ENCODE peak calls at places on chromosomes 12 and 14, in four cellular contexts. H is H9, Q is IMR-90, J is H1. U is an unnamed sample.

GRCh38 chr14:69055125-69055524 is 76.0 kb upstream of the ACTN1 start:
- DNase-seq in H (no peak), Q (peak), J (no peak), U (no peak)

GRCh38 chr14:99229654-99230215 is 42.3 kb downstream of the BCL11B start:
- DNase-seq in H (no peak), Q (no peak), J (no peak), U (no peak)

GRCh38 chr14:92941531-92941930 is 18.6 kb downstream of the CHGA start:
- DNase-seq in H (no peak), Q (no peak), J (no peak), U (no peak)

GRCh38 chr12:122641976-122642375 is 61.2 kb downstream of the HCAR2 start:
- DNase-seq in H (no peak), Q (peak), J (no peak), U (no peak)

GRCh38 chr12:129675947-129676346 is 227.9 kb downstream of the TMEM132D start:
- DNase-seq in H (no peak), Q (no peak), J (no peak), U (no peak)

GRCh38 chr12:119082496-119082895 is 96.2 kb upstream of the HSPB8 start:
- DNase-seq in H (no peak), Q (no peak), J (no peak), U (no peak)

GRCh38 chr14:96108061-96108795 is 69.1 kb downstream of the C14orf132 start:
- DNase-seq in H (no peak), Q (no peak), J (no peak), U (no peak)

GRCh38 chr12:96427269-96427729 is 27.1 kb upstream of the CDK17 start:
- DNase-seq in H (peak), Q (peak), J (peak), U (peak)

GRCh38 chr12:22082190-22082701 is 36.2 kb downstream of the CMAS start:
- DNase-seq in H (peak), Q (no peak), J (no peak), U (no peak)

GRCh38 chr12:53849113-53849512 is 89.5 kb upstream of the HOXC13 start:
- DNase-seq in H (no peak), Q (no peak), J (no peak), U (no peak)

GRCh38 chr12:20865873-20866272 is 55.4 kb downstream of the SLCO1B3 start:
- DNase-seq in H (no peak), Q (no peak), J (no peak), U (no peak)

GRCh38 chr12:89236237-89236636 is 116.1 kb downstream of the DUSP6 start:
- DNase-seq in H (no peak), Q (peak), J (no peak), U (no peak)

GRCh38 chr12:112035219-112035765 is 22.1 kb downstream of the ERP29 start:
- DNase-seq in H (no peak), Q (no peak), J (no peak), U (no peak)

GRCh38 chr14:50003213-50004021 is 110.5 kb downstream of the ARF6 start:
- DNase-seq in H (peak), Q (peak), J (no peak), U (peak)

GRCh38 chr14:33229269-33229924 is 290.7 kb downstream of the NPAS3 start:
- DNase-seq in H (no peak), Q (no peak), J (no peak), U (no peak)

GRCh38 chr12:58242803-58243628 is 301.6 kb downstream of the ATP23 start:
- DNase-seq in H (no peak), Q (peak), J (no peak), U (no peak)

GRCh38 chr14:68147331-68147730 is 327.8 kb downstream of the RAD51B start:
- DNase-seq in H (no peak), Q (no peak), J (no peak), U (no peak)

GRCh38 chr12:57707250-57707649 is 13.3 kb downstream of the OS9 start:
- DNase-seq in H (no peak), Q (no peak), J (no peak), U (no peak)

GRCh38 chr12:127174881-127175280 is 1092.1 kb upstream of the TMEM132C start:
- DNase-seq in H (no peak), Q (no peak), J (no peak), U (no peak)

GRCh38 chr12:107027304-107028053 is 40.5 kb upstream of the MTERF2 start:
- DNase-seq in H (no peak), Q (peak), J (no peak), U (peak)

GRCh38 chr12:90621927-90622326 is 333.0 kb downstream of the CCER1 start:
- DNase-seq in H (no peak), Q (peak), J (no peak), U (no peak)

GRCh38 chr14:63155511-63156189 is 48.6 kb upstream of the RHOJ start:
- DNase-seq in H (no peak), Q (peak), J (no peak), U (no peak)

GRCh38 chr14:96739511-96739910 is 57.7 kb upstream of the VRK1 start:
- DNase-seq in H (no peak), Q (no peak), J (no peak), U (no peak)

GRCh38 chr12:56903374-56903773 is 30.8 kb downstream of the SDR9C7 start:
- DNase-seq in H (no peak), Q (no peak), J (no peak), U (no peak)

DNA sequence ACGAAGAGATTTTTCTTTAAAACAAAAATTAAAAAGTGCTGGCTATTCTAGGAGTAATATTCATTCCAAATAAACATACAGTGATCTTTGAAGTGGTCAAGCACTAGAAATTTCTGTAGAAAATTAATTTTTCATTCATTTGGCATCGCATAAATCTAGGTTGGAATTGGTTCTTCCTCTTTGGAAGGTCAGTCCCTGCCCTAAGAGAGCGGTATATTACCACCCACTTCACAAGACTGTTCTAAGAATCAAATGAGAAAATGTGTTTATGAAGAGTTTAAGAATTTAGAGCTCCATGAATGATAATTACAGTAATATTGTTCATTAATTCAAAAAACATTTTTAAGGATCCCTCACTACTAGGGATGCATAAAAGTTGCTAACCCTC is 444 bp upstream of the GEMIN2 start:
- DNase-seq in H (no peak), Q (no peak), J (no peak), U (no peak)
- H3K56ac ChIP-seq in H (no peak), Q (peak), J (no peak), U (peak)

GRCh38 chr12:131833288-131833895 is 5.2 kb downstream of the MMP17 start:
- DNase-seq in H (no peak), Q (no peak), J (no peak), U (no peak)

GRCh38 chr12:131835616-131836171 is 7.5 kb downstream of the MMP17 start:
- DNase-seq in H (no peak), Q (no peak), J (no peak), U (no peak)

GRCh38 chr12:131833896-131834641 is 5.9 kb downstream of the MMP17 start:
- DNase-seq in H (no peak), Q (peak), J (no peak), U (peak)

GRCh38 chr12:131836193-131836592 is 8.0 kb downstream of the MMP17 start:
- DNase-seq in H (no peak), Q (peak), J (no peak), U (no peak)

GRCh38 chr12:131834798-131835615 is 6.8 kb downstream of the MMP17 start:
- DNase-seq in H (no peak), Q (no peak), J (no peak), U (no peak)
- H3K4ac ChIP-seq in H (no peak), Q (no peak), J (no peak), U (no peak)

DNA sequence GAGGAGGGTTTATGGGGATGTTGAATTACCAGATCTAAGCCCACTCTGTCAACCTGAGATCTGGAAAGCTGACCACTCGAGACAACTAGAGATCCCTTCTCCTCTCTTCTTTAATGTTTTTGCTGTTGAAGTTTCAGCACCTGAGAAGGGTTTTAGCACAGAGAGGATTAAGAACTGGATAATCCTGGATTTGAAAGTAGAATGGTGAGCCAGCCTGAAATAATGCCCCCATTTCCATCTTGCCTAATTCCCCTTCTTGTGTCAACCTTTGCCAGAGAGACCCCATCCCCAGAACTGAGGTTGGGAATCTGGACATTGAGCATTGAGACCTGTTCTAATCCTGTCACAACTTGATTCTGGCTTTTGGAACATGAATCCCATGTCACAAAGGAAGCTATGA is 87.8 kb upstream of the RFLNA start:
- DNase-seq in H (no peak), Q (no peak), J (no peak), U (no peak)
- H3K9ac ChIP-seq in H (no peak), Q (no peak), J (no peak), U (no peak)

GRCh38 chr12:114579389-114579788 is 104.6 kb downstream of the TBX3 start:
- DNase-seq in H (no peak), Q (no peak), J (no peak), U (no peak)

DNA sequence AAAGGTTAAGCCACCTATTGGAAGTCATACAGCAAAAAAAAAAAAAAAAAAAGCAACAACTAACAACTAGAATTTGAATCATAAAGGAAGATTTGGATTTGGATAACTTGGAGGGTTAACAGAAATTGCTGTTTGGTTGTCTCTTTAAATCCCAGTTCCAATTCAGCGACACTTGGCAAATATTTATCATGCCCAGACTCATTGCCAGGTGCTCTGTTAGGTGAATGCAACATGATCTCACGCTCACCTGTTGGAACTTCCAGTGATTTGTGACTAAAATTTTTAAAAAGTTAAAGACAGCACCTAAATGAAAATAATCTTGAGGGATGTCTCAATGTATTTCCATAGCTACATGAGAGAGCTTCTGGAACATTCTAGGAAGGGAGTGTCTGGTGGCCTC is 103.7 kb downstream of the TBX3 start:
- DNase-seq in H (no peak), Q (no peak), J (no peak), U (no peak)
- H3K56ac ChIP-seq in H (no peak), Q (no peak), J (no peak), U (no peak)

DNA sequence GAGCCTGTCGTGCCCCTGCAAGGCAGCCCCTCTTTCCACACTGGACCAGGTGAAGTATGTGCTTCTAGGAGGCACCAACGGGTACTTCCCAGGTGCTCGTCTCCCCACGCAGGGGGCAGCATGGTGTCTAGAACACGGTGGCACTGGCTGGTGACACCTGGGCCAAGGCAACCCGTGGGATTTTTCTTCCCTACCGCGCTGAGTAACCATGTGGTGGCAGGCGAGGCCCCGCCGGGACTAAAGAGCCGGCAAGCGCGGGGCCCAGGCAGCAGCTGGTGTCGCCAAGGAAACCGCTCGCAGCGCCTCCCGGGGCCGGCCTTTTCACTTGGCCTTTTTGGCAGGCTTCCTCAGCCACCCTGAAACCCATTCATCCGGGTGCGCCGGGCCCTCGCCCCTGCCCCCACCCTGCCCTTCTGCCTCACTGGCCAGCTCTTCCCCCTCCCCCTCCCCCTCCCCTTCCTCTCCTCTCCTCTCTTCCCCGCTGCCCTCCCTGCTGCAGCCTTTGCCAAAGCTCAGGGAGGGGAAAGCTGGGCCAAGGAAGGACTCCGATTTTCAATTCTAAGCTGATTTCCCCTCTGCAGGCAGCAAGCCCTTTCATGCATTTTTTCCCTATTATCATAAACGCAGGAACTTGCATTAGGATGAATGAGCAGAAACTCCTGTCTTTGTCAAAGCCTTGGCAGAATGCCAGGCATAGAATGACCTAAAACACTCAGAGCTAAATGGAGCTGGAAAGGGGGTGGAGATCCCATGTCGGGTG is 81.2 kb downstream of the IRF2BPL start:
- DNase-seq in H (peak), Q (peak), J (peak), U (peak)
- H3K4ac ChIP-seq in H (no peak), Q (peak), J (no peak), U (peak)